ENCODE peak calls at places on chromosomes 7 and 10, in nine cellular contexts. A is A549, Q is BJ, P is Panc1, C is astrocyte of the spinal cord, U is brain microvascular endothelial cell, G is cardiac muscle cell, X is heart left ventricle, L is lung. F is an unnamed sample.

GRCh38 chr10:121578965-121579364 is 19.3 kb downstream of the FGFR2 start:
- DNase-seq in A (no peak), Q (no peak), P (no peak), C (no peak), U (no peak), G (no peak), X (no peak), L (no peak), F (no peak)

GRCh38 chr10:128895473-128895872 is 571.6 kb upstream of the MGMT start:
- DNase-seq in A (no peak), Q (no peak), P (no peak), C (no peak), U (no peak), G (no peak), X (no peak), L (peak), F (no peak)

GRCh38 chr7:76428868-76429805 is 4.4 kb downstream of the ZP3 start:
- DNase-seq in A (no peak), Q (no peak), P (no peak), C (peak), U (peak), G (peak), X (no peak), L (no peak), F (no peak)

GRCh38 chr10:109247819-109248218 is 675.5 kb downstream of the XPNPEP1 start:
- DNase-seq in A (no peak), Q (no peak), P (no peak), C (no peak), U (no peak), G (no peak), X (no peak), L (no peak), F (no peak)

GRCh38 chr10:112663181-112663879 is 216.3 kb downstream of the VTI1A start:
- DNase-seq in A (peak), Q (no peak), P (no peak), C (peak), U (peak), G (peak), X (no peak), L (no peak), F (no peak)

GRCh38 chr7:121546632-121547340 is 150.7 kb upstream of the FAM3C start:
- DNase-seq in A (no peak), Q (no peak), P (no peak), C (no peak), U (no peak), G (peak), X (no peak), L (no peak), F (no peak)

GRCh38 chr7:34361663-34362250 is 296.3 kb upstream of the NPSR1 start:
- DNase-seq in A (no peak), Q (no peak), P (no peak), C (peak), U (no peak), G (no peak), X (no peak), L (no peak), F (no peak)

GRCh38 chr7:12357508-12357907 is 46.2 kb downstream of the VWDE start:
- DNase-seq in A (no peak), Q (no peak), P (no peak), C (no peak), U (no peak), G (no peak), X (no peak), L (no peak), F (no peak)

GRCh38 chr10:127375423-127375822 is 173.7 kb upstream of the NPS start:
- DNase-seq in A (no peak), Q (no peak), P (no peak), C (no peak), U (no peak), G (no peak), X (no peak), L (no peak), F (no peak)

GRCh38 chr10:90969148-90969547 is 48.3 kb upstream of the ANKRD1 start:
- DNase-seq in A (no peak), Q (no peak), P (no peak), C (no peak), U (no peak), G (no peak), X (no peak), L (no peak), F (no peak)

GRCh38 chr7:156620246-156620775 is 20.3 kb upstream of the RNF32 start:
- DNase-seq in A (no peak), Q (no peak), P (no peak), C (no peak), U (no peak), G (no peak), X (no peak), L (no peak), F (no peak)

GRCh38 chr7:91722831-91723230 is 157.7 kb downstream of the MTERF1 start:
- DNase-seq in A (no peak), Q (no peak), P (no peak), C (no peak), U (no peak), G (no peak), X (no peak), L (no peak), F (no peak)

GRCh38 chr10:92849234-92849525 is 860 bp downstream of the EXOC6 start:
- DNase-seq in A (no peak), Q (no peak), P (no peak), C (peak), U (no peak), G (peak), X (no peak), L (no peak), F (no peak)

GRCh38 chr10:122241836-122242235 is 29.3 kb upstream of the BTBD16 start:
- DNase-seq in A (no peak), Q (no peak), P (no peak), C (no peak), U (no peak), G (no peak), X (no peak), L (no peak), F (no peak)

GRCh38 chr7:137996386-137996851 is 5.5 kb downstream of the CREB3L2 start:
- DNase-seq in A (no peak), Q (no peak), P (no peak), C (peak), U (peak), G (peak), X (peak), L (peak), F (no peak)

GRCh38 chr7:46206474-46207060 is 285.5 kb upstream of the IGFBP3 start:
- DNase-seq in A (no peak), Q (no peak), P (no peak), C (no peak), U (no peak), G (no peak), X (no peak), L (no peak), F (no peak)

GRCh38 chr7:21318190-21318915 is 109.5 kb upstream of the SP4 start:
- DNase-seq in A (no peak), Q (no peak), P (no peak), C (peak), U (no peak), G (peak), X (no peak), L (no peak), F (no peak)

DNA sequence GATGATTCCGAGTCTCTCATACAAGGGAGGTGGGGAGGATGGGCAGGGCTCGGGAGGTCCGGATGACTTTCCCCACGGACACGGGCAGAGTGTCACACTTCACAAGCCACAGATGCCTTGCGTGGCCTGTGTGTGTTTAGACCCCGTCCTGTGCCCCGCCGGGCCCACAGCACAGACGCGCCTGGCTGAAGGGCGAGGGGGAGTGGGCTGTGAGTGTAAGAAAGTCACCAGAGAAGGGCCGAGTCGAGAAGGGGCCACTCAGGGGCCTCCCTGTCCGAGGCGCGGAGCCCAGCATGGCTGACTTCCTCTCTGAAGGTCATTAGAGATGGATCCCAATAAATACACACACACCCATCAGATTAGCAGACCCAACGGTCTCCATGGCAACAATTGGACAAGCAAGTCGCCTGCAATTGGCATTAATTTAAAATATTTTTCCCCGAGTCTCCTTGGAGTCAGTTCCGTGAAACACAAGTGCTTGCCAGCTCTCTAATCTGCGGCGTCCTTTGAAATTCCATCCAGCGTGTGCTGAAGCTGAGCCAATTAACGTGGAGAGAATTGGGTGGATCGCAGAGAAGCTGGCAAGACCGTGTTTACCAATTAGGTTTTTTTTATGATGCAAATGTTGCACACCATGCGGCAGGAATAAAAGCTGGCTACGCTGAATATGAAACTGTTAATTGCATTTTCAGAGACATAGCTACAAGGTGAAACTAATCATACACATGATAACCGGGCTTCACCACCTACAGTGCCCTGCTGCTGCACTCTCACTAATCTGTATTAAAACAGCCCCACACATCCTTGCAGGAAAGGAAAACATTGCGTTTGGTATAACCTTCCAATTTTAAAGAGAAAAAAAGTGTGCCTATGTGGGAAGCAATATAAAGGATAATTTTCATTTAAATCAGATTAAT is 571.2 kb downstream of the PTPRN2 start:
- DNase-seq in A (no peak), Q (no peak), P (no peak), C (no peak), U (no peak), G (no peak), X (peak), L (peak), F (no peak)
- H3K4me3 ChIP-seq in A (no peak), Q (no peak), P (no peak), C (no peak), U (no peak), G (no peak), X (no peak), L (no peak), F (no peak)

DNA sequence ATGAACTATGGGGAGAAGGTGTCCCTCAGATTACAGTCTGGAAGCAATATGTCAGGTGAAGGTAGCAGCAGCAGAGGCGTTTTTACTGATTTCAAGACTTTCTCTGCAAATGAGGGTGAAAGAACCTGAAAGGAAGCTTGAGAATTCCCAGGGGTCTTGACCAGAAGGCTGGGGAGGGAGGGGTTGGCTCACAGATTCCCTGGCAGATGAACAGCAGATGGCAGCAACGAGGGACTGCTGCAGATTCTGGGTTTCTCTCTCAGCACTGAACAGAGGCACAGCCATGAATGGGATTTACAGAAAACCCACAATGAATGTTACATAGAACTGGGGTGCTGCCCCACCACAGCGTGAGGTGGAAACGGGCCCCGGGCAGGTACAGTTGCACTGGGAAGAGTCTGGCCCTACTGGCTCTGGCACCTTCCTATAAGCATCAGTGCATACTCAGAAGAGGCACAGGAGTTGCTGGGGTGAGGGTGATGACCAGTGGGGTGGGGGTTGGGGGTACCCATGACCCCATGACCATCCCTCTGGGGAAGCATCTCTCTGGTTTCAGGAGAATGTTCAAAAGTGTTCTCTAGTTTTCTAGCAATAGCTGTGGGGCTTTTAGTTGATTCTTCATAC is 317.8 kb downstream of the SH2D4B start:
- DNase-seq in A (peak), Q (no peak), P (peak), C (no peak), U (no peak), G (no peak), X (no peak), L (no peak), F (no peak)
- TF ChIP-seq CTCF in A (no peak), Q (no peak), P (peak), C (peak), U (peak), G (no peak), X (no peak), L (no peak), F (peak)

GRCh38 chr10:116784651-116785050 is 42.3 kb upstream of the HSPA12A start:
- DNase-seq in A (no peak), Q (no peak), P (no peak), C (no peak), U (no peak), G (no peak), X (no peak), L (no peak), F (no peak)

GRCh38 chr10:116787018-116787674 is 44.8 kb upstream of the HSPA12A start:
- DNase-seq in A (no peak), Q (no peak), P (no peak), C (no peak), U (no peak), G (no peak), X (no peak), L (no peak), F (no peak)

GRCh38 chr10:116785282-116785681 is 42.9 kb upstream of the HSPA12A start:
- DNase-seq in A (no peak), Q (no peak), P (no peak), C (no peak), U (no peak), G (no peak), X (no peak), L (no peak), F (no peak)

GRCh38 chr10:116784035-116784434 is 41.7 kb upstream of the HSPA12A start:
- DNase-seq in A (no peak), Q (no peak), P (no peak), C (no peak), U (no peak), G (no peak), X (no peak), L (no peak), F (no peak)

GRCh38 chr10:116785867-116786266 is 43.5 kb upstream of the HSPA12A start:
- DNase-seq in A (no peak), Q (no peak), P (no peak), C (no peak), U (no peak), G (no peak), X (no peak), L (no peak), F (no peak)
- H3K4me3 ChIP-seq in A (no peak), Q (no peak), P (no peak), C (no peak), U (no peak), G (no peak), X (no peak), L (no peak), F (no peak)

GRCh38 chr7:144459635-144460034 is 56.1 kb upstream of the NOBOX start:
- DNase-seq in A (no peak), Q (no peak), P (no peak), C (no peak), U (no peak), G (no peak), X (no peak), L (no peak), F (no peak)

GRCh38 chr7:144455040-144455404 is 51.5 kb upstream of the NOBOX start:
- DNase-seq in A (no peak), Q (no peak), P (no peak), C (no peak), U (no peak), G (no peak), X (no peak), L (no peak), F (no peak)

GRCh38 chr7:144452064-144452463 is 48.6 kb upstream of the NOBOX start:
- DNase-seq in A (no peak), Q (no peak), P (no peak), C (no peak), U (no peak), G (no peak), X (no peak), L (no peak), F (peak)

DNA sequence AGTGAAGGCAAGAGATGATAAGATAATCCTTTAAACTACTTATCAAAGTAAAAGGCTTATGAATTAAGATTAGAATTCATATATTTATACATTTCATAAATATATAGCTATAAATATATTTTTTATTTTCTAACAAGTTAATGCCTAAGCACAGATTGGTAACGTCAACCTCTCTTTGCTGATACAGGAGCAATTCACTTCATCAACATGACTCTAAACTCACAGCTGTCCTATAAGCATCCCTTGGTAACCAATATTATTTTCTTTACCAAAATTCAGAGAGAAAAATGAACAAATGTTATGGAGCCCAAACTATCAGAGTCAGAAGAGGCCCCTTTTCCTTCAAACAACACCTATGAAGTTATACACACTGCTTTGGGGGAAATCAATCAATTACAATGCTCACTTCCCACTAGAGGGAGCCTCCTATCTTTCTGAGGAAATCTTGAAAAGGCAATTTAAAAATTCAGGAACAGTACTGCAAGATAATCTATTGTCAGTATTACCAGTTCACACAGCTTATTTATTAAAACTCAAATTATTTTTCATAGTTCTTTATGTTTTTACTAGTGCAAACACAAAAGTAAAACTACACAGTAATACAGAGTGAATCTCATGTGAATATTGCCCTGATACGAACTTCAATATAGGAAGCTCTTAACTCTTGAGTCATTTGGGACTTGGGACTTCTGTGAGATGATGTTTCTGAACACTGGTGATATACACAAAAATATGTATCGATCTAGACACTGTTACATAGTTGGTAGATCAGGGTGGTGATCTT is 51.0 kb upstream of the NOBOX start:
- DNase-seq in A (no peak), Q (no peak), P (no peak), C (peak), U (no peak), G (peak), X (no peak), L (no peak), F (no peak)
- TF ChIP-seq CTCF in A (no peak), Q (no peak), P (peak), C (peak), U (peak), G (peak), X (no peak), L (no peak), F (peak)

GRCh38 chr7:104111294-104111693 is 96.5 kb downstream of the ORC5 start:
- DNase-seq in A (no peak), Q (no peak), P (no peak), C (no peak), U (no peak), G (no peak), X (no peak), L (no peak), F (peak)
- H3K4me3 ChIP-seq in A (no peak), Q (no peak), P (no peak), C (no peak), U (no peak), G (no peak), X (no peak), L (no peak), F (no peak)

GRCh38 chr7:151168787-151169162 is 1.3 kb upstream of the GBX1 start:
- DNase-seq in A (no peak), Q (no peak), P (no peak), C (no peak), U (no peak), G (no peak), X (no peak), L (no peak), F (no peak)

GRCh38 chr7:151172273-151173141 is 5.0 kb upstream of the GBX1 start:
- DNase-seq in A (peak), Q (peak), P (peak), C (peak), U (peak), G (peak), X (peak), L (peak), F (no peak)

GRCh38 chr7:151167197-151167911 is at the start of gene GBX1:
- DNase-seq in A (peak), Q (no peak), P (no peak), C (no peak), U (no peak), G (no peak), X (no peak), L (no peak), F (no peak)

GRCh38 chr7:151166629-151167196 is 781 bp downstream of the GBX1 start:
- DNase-seq in A (no peak), Q (no peak), P (no peak), C (no peak), U (no peak), G (no peak), X (no peak), L (no peak), F (no peak)

GRCh38 chr7:151168022-151168786 is 710 bp upstream of the GBX1 start:
- DNase-seq in A (peak), Q (no peak), P (no peak), C (no peak), U (no peak), G (no peak), X (peak), L (no peak), F (no peak)
- TF ChIP-seq CTCF in A (peak), Q (peak), P (peak), C (peak), U (peak), G (peak), X (peak), L (peak), F (peak)

GRCh38 chr7:129569326-129569725 is 42.2 kb upstream of the NRF1 start:
- DNase-seq in A (peak), Q (no peak), P (no peak), C (no peak), U (no peak), G (no peak), X (no peak), L (no peak), F (no peak)
- H3K4me3 ChIP-seq in A (no peak), Q (no peak), P (no peak), C (no peak), U (no peak), G (no peak), X (no peak), L (no peak), F (no peak)

F was measured in LNCaP clone FGC.